ENCODE peak calls at places on chromosomes 6 and 20, in eight cellular contexts. V is AG09309; D is activated naive CD4-positive, alpha-beta T cell treated with Interleukin-2 at 50 U/mL for 16 hours; L is progenitor cell of endocrine pancreas; P is HCT116; T is naive thymus-derived CD4-positive, alpha-beta T cell; M is foreskin fibroblast; G is endodermal cell. J is an unnamed sample.

GRCh38 chr20:49561806-49562205 is 6.1 kb downstream of the PTGIS start:
- DNase-seq in M (no peak), D (no peak), G (no peak), V (no peak), P (no peak), L (no peak), T (no peak), J (no peak)

GRCh38 chr6:74705451-74705850 is 500.4 kb downstream of the COL12A1 start:
- DNase-seq in T (no peak), G (no peak), D (no peak), L (no peak), M (peak; percentile 17), V (no peak), P (no peak), J (no peak)

GRCh38 chr6:52233975-52234823 is 10.1 kb downstream of the IL17F start:
- DNase-seq in P (peak; percentile 52), L (peak; percentile 20), M (peak; percentile 79), T (no peak), D (peak; percentile 16), G (peak; percentile 84), V (peak; percentile 50), J (peak; percentile 80)

GRCh38 chr20:32142991-32143390 is 33.5 kb downstream of the TM9SF4 start:
- DNase-seq in P (no peak), M (no peak), G (no peak), D (no peak), V (no peak), T (no peak), L (no peak), J (no peak)

GRCh38 chr6:41156771-41157170 is 2.6 kb upstream of the TREML1 start:
- DNase-seq in V (no peak), T (no peak), L (no peak), M (no peak), D (no peak), G (no peak), P (no peak), J (no peak)

GRCh38 chr6:34981951-34982350 is 92.9 kb downstream of the ANKS1A start:
- DNase-seq in P (no peak), G (no peak), T (no peak), M (peak; percentile 45), V (no peak), D (no peak), L (no peak), J (no peak)

GRCh38 chr20:48795732-48796131 is 32.1 kb downstream of the PREX1 start:
- DNase-seq in V (no peak), M (no peak), D (no peak), T (no peak), L (no peak), P (no peak), G (no peak), J (no peak)

GRCh38 chr6:136609878-136610706 is 59.9 kb upstream of the MAP7 start:
- DNase-seq in V (peak; percentile 97), G (peak; percentile 76), T (no peak), D (no peak), M (peak; percentile 97), P (peak; percentile 98), L (no peak), J (no peak)

GRCh38 chr6:122012576-122012975 is 386.9 kb upstream of the HSF2 start:
- DNase-seq in M (no peak), L (no peak), D (no peak), G (no peak), P (no peak), T (no peak), V (no peak), J (no peak)

GRCh38 chr6:118812972-118813371 is 81.0 kb upstream of the ASF1A start:
- DNase-seq in V (no peak), L (no peak), G (no peak), M (peak; percentile 58), D (no peak), P (no peak), T (no peak), J (no peak)

GRCh38 chr20:37319120-37319717 is 26.7 kb upstream of the SRC start:
- DNase-seq in P (no peak), V (no peak), T (no peak), G (peak; percentile 80), L (no peak), D (no peak), M (no peak), J (peak; percentile 87)

GRCh38 chr6:22363166-22363965 is 66.5 kb upstream of the PRL start:
- DNase-seq in M (no peak), L (no peak), T (no peak), P (no peak), V (no peak), G (no peak), D (no peak), J (peak; percentile 27)

GRCh38 chr6:14598017-14598864 is 480.7 kb downstream of the CD83 start:
- DNase-seq in P (no peak), L (no peak), G (peak; percentile 53), V (no peak), D (no peak), M (no peak), T (no peak), J (peak; percentile 10)

GRCh38 chr20:21074605-21075336 is 31.4 kb downstream of the LINC00237 start:
- DNase-seq in T (no peak), G (no peak), M (no peak), L (no peak), D (no peak), P (peak; percentile 28), V (no peak), J (no peak)

J was measured in ELF-1.